ENCODE peak calls at places on chromosomes 4 and X, in seven cellular contexts. P is pancreas, Q is ACHN, H is activated T-cell treated with anti-CD3 and anti-CD28 coated beads for 4 hours, C is Calu3, T is NCI-H1092 treated with DMSO at 0.1 percent for 48 hours, U is WTC11. L is an unnamed sample.

GRCh38 chrX:40195368-40195767 is 97.6 kb upstream of the BCOR start:
- DNase-seq in P (no peak), Q (no peak), H (no peak), C (no peak), T (no peak), U (no peak), L (no peak)

GRCh38 chr4:136743238-136743637 is 789.1 kb downstream of the PCDH18 start:
- DNase-seq in P (no peak), Q (no peak), H (no peak), C (no peak), T (no peak), U (no peak), L (no peak)

GRCh38 chr4:53777244-53777984 is 186.1 kb upstream of the LNX1 start:
- DNase-seq in P (no peak), Q (no peak), H (no peak), C (no peak), T (no peak), U (no peak), L (no peak)

GRCh38 chr4:38082424-38083374 is 122.5 kb downstream of the PTTG2 start:
- DNase-seq in P (no peak), Q (no peak), H (no peak), C (no peak), T (no peak), U (no peak), L (no peak)

GRCh38 chr4:7420661-7421040 is 14.1 kb downstream of the PSAPL1 start:
- DNase-seq in P (peak), Q (no peak), H (no peak), C (no peak), T (peak), U (no peak), L (no peak)

GRCh38 chrX:154401918-154402621 is 3.9 kb downstream of the RPL10 start:
- DNase-seq in P (peak), Q (no peak), H (no peak), C (no peak), T (peak), U (no peak), L (no peak)

GRCh38 chr4:167897116-167897515 is 195.2 kb upstream of the ANXA10 start:
- DNase-seq in P (no peak), Q (no peak), H (no peak), C (peak), T (no peak), U (peak), L (no peak)

GRCh38 chr4:48801739-48802138 is 21.7 kb upstream of the FRYL start:
- DNase-seq in P (no peak), Q (no peak), H (no peak), C (no peak), T (no peak), U (no peak), L (no peak)

GRCh38 chr4:8590546-8590880 is 2.1 kb upstream of the CPZ start:
- DNase-seq in P (no peak), Q (no peak), H (no peak), C (no peak), T (no peak), U (no peak), L (no peak)

GRCh38 chr4:109294006-109294405 is 8.5 kb downstream of the COL25A1 start:
- DNase-seq in P (no peak), Q (peak), H (no peak), C (peak), T (no peak), U (peak), L (no peak)

GRCh38 chr4:7048642-7049041 is 5.5 kb downstream of the TADA2B start:
- DNase-seq in P (no peak), Q (no peak), H (no peak), C (no peak), T (no peak), U (no peak), L (no peak)

GRCh38 chr4:48137766-48138349 is 3.8 kb upstream of the TXK start:
- DNase-seq in P (no peak), Q (no peak), H (no peak), C (no peak), T (no peak), U (no peak), L (no peak)

GRCh38 chrX:40209951-40210617 is 112.3 kb upstream of the BCOR start:
- DNase-seq in P (no peak), Q (no peak), H (no peak), C (no peak), T (no peak), U (no peak), L (no peak)

GRCh38 chrX:8067754-8068469 is 103.2 kb downstream of the VCX2 start:
- DNase-seq in P (no peak), Q (no peak), H (no peak), C (no peak), T (no peak), U (no peak), L (no peak)

GRCh38 chr4:188778880-188779279 is 639.6 kb downstream of the TRIML1 start:
- DNase-seq in P (no peak), Q (peak), H (no peak), C (no peak), T (no peak), U (no peak), L (no peak)

GRCh38 chr4:163395055-163395454 is 51.4 kb downstream of the NPY5R start:
- DNase-seq in P (no peak), Q (peak), H (no peak), C (no peak), T (no peak), U (no peak), L (no peak)

GRCh38 chr4:24067781-24068193 is 177.9 kb upstream of the PPARGC1A start:
- DNase-seq in P (no peak), Q (peak), H (no peak), C (peak), T (no peak), U (no peak), L (peak)

GRCh38 chr4:25908491-25908901 is 5.5 kb upstream of the SMIM20 start:
- DNase-seq in P (no peak), Q (peak), H (no peak), C (peak), T (no peak), U (no peak), L (no peak)

GRCh38 chr4:69957209-69957608 is 8.3 kb downstream of the CSN2 start:
- DNase-seq in P (no peak), Q (no peak), H (no peak), C (peak), T (no peak), U (peak), L (no peak)